ENCODE peak calls at places on chromosomes 12 and 14, in eight cellular contexts. One of them, this sample, is unnamed.
A peak's percentile ranks its signal among the peaks of the same experiment; 100 is the strongest.

GRCh38 chr14:36773136-36773540 is 111.5 kb downstream of the PAX9 start:
- DNase-seq in H1: no peak
- DNase-seq in ovary: no peak
- DNase-seq in HepG2: peak; percentile 51
- DNase-seq in tibial nerve: no peak
- DNase-seq in endothelial cell of umbilical vein: no peak
- DNase-seq in heart left ventricle: no peak
- DNase-seq in body of pancreas: no peak
- DNase-seq in this sample: no peak

GRCh38 chr12:132711169-132711843 is 664 bp downstream of the PGAM5 start:
- DNase-seq in body of pancreas: peak; percentile 37
- DNase-seq in HepG2: no peak
- DNase-seq in tibial nerve: no peak
- DNase-seq in ovary: no peak
- DNase-seq in heart left ventricle: no peak
- DNase-seq in H1: peak; percentile 72
- DNase-seq in endothelial cell of umbilical vein: peak; percentile 40
- DNase-seq in this sample: no peak

GRCh38 chr14:28807518-28807917 is 40.9 kb downstream of the FOXG1 start:
- DNase-seq in body of pancreas: no peak
- DNase-seq in tibial nerve: no peak
- DNase-seq in ovary: no peak
- DNase-seq in endothelial cell of umbilical vein: no peak
- DNase-seq in HepG2: no peak
- DNase-seq in heart left ventricle: no peak
- DNase-seq in H1: no peak
- DNase-seq in this sample: no peak

GRCh38 chr12:25904442-25904841 is 54.0 kb upstream of the RASSF8 start:
- DNase-seq in ovary: no peak
- DNase-seq in H1: no peak
- DNase-seq in body of pancreas: no peak
- DNase-seq in endothelial cell of umbilical vein: no peak
- DNase-seq in HepG2: no peak
- DNase-seq in tibial nerve: no peak
- DNase-seq in heart left ventricle: no peak
- DNase-seq in this sample: no peak

GRCh38 chr14:74018029-74018703 is 922 bp downstream of the ENTPD5 start:
- DNase-seq in body of pancreas: no peak
- DNase-seq in HepG2: peak; percentile 32
- DNase-seq in heart left ventricle: no peak
- DNase-seq in endothelial cell of umbilical vein: peak; percentile 73
- DNase-seq in ovary: no peak
- DNase-seq in tibial nerve: no peak
- DNase-seq in H1: no peak
- DNase-seq in this sample: no peak

GRCh38 chr12:46664771-46665287 is 161.0 kb downstream of the SLC38A4 start:
- DNase-seq in H1: no peak
- DNase-seq in heart left ventricle: no peak
- DNase-seq in endothelial cell of umbilical vein: peak; percentile 91
- DNase-seq in ovary: no peak
- DNase-seq in tibial nerve: no peak
- DNase-seq in body of pancreas: no peak
- DNase-seq in HepG2: peak; percentile 83
- DNase-seq in this sample: no peak

GRCh38 chr12:93015970-93016751 is 87.1 kb upstream of the EEA1 start:
- DNase-seq in endothelial cell of umbilical vein: peak; percentile 95
- DNase-seq in HepG2: peak; percentile 97
- DNase-seq in H1: no peak
- DNase-seq in tibial nerve: no peak
- DNase-seq in heart left ventricle: no peak
- DNase-seq in body of pancreas: no peak
- DNase-seq in ovary: no peak
- DNase-seq in this sample: no peak

GRCh38 chr12:3885179-3886094 is 12.2 kb upstream of the PARP11 start:
- DNase-seq in H1: no peak
- DNase-seq in heart left ventricle: no peak
- DNase-seq in tibial nerve: peak; percentile 56
- DNase-seq in ovary: peak; percentile 46
- DNase-seq in HepG2: peak; percentile 36
- DNase-seq in body of pancreas: peak; percentile 18
- DNase-seq in endothelial cell of umbilical vein: peak; percentile 57
- DNase-seq in this sample: no peak

GRCh38 chr12:29255061-29255460 is 106.0 kb downstream of the FAR2 start:
- DNase-seq in tibial nerve: no peak
- DNase-seq in HepG2: no peak
- DNase-seq in heart left ventricle: no peak
- DNase-seq in endothelial cell of umbilical vein: no peak
- DNase-seq in body of pancreas: no peak
- DNase-seq in H1: no peak
- DNase-seq in ovary: no peak
- DNase-seq in this sample: no peak

GRCh38 chr14:61168126-61168525 is 113.0 kb downstream of the TMEM30B start:
- DNase-seq in body of pancreas: no peak
- DNase-seq in endothelial cell of umbilical vein: no peak
- DNase-seq in HepG2: no peak
- DNase-seq in H1: no peak
- DNase-seq in tibial nerve: no peak
- DNase-seq in heart left ventricle: no peak
- DNase-seq in ovary: no peak
- DNase-seq in this sample: no peak

GRCh38 chr14:67514203-67514607 is 18.9 kb upstream of the PLEKHH1 start:
- DNase-seq in tibial nerve: peak; percentile 6
- DNase-seq in H1: no peak
- DNase-seq in endothelial cell of umbilical vein: no peak
- DNase-seq in HepG2: no peak
- DNase-seq in heart left ventricle: no peak
- DNase-seq in ovary: peak; percentile 43
- DNase-seq in body of pancreas: peak; percentile 22
- DNase-seq in this sample: no peak

GRCh38 chr14:103997391-103997790 is 55.1 kb upstream of the RD3L start:
- DNase-seq in endothelial cell of umbilical vein: no peak
- DNase-seq in ovary: no peak
- DNase-seq in body of pancreas: no peak
- DNase-seq in H1: no peak
- DNase-seq in HepG2: no peak
- DNase-seq in tibial nerve: no peak
- DNase-seq in heart left ventricle: no peak
- DNase-seq in this sample: no peak

GRCh38 chr12:102680296-102680695 is 199.9 kb upstream of the IGF1 start:
- DNase-seq in tibial nerve: no peak
- DNase-seq in heart left ventricle: no peak
- DNase-seq in H1: no peak
- DNase-seq in HepG2: no peak
- DNase-seq in ovary: no peak
- DNase-seq in endothelial cell of umbilical vein: no peak
- DNase-seq in body of pancreas: no peak
- DNase-seq in this sample: no peak

GRCh38 chr12:89016970-89017778 is 335.1 kb downstream of the DUSP6 start:
- DNase-seq in HepG2: peak; percentile 44
- DNase-seq in body of pancreas: peak; percentile 25
- DNase-seq in endothelial cell of umbilical vein: peak; percentile 85
- DNase-seq in tibial nerve: peak; percentile 73
- DNase-seq in ovary: peak; percentile 20
- DNase-seq in H1: peak; percentile 51
- DNase-seq in heart left ventricle: no peak
- DNase-seq in this sample: peak; percentile 24

GRCh38 chr12:104999347-104999685 is 13.2 kb downstream of the NOPCHAP1 start:
- DNase-seq in endothelial cell of umbilical vein: no peak
- DNase-seq in H1: no peak
- DNase-seq in heart left ventricle: no peak
- DNase-seq in HepG2: no peak
- DNase-seq in body of pancreas: no peak
- DNase-seq in tibial nerve: no peak
- DNase-seq in ovary: no peak
- DNase-seq in this sample: no peak

GRCh38 chr12:27422697-27423096 is 23.8 kb upstream of the SMCO2 start:
- DNase-seq in H1: no peak
- DNase-seq in body of pancreas: no peak
- DNase-seq in tibial nerve: no peak
- DNase-seq in ovary: no peak
- DNase-seq in endothelial cell of umbilical vein: no peak
- DNase-seq in HepG2: no peak
- DNase-seq in heart left ventricle: no peak
- DNase-seq in this sample: no peak

GRCh38 chr12:24415934-24416333 is 466.5 kb upstream of the SOX5 start:
- DNase-seq in tibial nerve: no peak
- DNase-seq in endothelial cell of umbilical vein: no peak
- DNase-seq in H1: no peak
- DNase-seq in HepG2: no peak
- DNase-seq in ovary: no peak
- DNase-seq in body of pancreas: no peak
- DNase-seq in heart left ventricle: no peak
- DNase-seq in this sample: no peak

GRCh38 chr12:124804011-124804621 is 59.5 kb downstream of the SCARB1 start:
- DNase-seq in heart left ventricle: no peak
- DNase-seq in ovary: no peak
- DNase-seq in endothelial cell of umbilical vein: peak; percentile 24
- DNase-seq in HepG2: peak; percentile 63
- DNase-seq in H1: peak; percentile 67
- DNase-seq in tibial nerve: peak; percentile 16
- DNase-seq in body of pancreas: peak; percentile 26
- DNase-seq in this sample: peak; percentile 65

DNA sequence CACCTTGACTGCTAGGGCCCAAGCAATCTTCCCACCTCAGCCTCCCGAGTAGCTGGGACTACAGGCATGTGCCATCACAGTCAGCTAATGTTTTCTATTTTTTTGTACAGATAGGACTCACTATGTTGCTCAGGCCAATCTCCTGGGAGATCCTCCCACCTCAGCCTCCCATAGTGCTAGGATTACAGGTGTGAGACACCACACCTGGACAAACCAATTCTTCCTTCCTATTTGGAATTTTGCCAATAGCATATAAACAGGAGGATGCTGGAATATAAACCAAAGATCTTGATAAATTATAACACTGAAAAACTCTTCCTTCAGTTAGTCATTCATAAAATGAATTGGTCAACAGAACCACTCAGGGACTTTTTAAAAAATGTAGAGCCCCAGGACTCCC is 8.4 kb downstream of the ACIN1 start:
- DNase-seq in endothelial cell of umbilical vein: no peak
- DNase-seq in heart left ventricle: no peak
- DNase-seq in HepG2: no peak
- DNase-seq in ovary: no peak
- DNase-seq in body of pancreas: no peak
- DNase-seq in H1: no peak
- DNase-seq in tibial nerve: no peak
- DNase-seq in this sample: no peak
- H3K27ac ChIP-seq in endothelial cell of umbilical vein: no peak overlapping the region
- H3K27ac ChIP-seq in heart left ventricle: no peak overlapping the region
- H3K27ac ChIP-seq in HepG2: no peak overlapping the region
- H3K27ac ChIP-seq in ovary: no peak overlapping the region
- H3K27ac ChIP-seq in body of pancreas: no peak overlapping the region
- H3K27ac ChIP-seq in H1: no peak overlapping the region
- H3K27ac ChIP-seq in tibial nerve: no peak overlapping the region
- H3K27ac ChIP-seq in this sample: no peak overlapping the region

DNA sequence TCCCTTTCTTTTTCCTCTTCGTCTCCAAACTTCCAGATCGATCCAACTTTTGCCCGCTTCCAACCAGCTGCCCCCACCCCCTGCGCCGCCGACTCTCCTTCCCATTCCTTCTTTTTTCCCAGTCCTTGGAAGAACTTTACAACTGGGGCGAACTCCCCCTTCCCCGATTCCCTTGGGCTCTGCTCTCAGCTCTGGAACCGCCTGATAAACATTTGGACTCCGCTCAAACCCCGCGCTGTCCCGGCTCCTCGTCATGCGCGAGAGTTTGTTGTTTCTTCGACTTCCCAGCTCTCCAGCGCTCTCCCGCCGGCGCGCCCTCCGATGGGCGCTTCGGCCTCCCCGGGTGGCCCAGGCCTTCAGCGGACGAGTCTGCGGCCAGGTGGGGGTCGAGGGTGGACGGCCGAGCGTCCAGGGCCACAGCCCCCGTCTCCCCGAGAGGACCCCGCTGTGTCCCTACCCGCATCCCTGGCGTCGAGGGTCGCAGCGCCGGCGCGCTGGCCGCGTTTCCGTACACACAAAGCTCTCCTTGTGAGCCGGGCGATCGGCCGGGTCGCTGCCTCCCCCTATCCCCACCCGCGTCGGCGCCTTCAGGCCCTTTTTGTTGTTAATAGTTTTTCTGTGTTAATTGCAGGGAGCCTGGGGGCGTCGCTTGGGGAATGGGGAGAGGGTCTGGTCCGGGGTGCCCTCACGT is 819 bp downstream of the MMP14 start:
- DNase-seq in endothelial cell of umbilical vein: peak; percentile 67
- DNase-seq in ovary: peak; percentile 76
- DNase-seq in HepG2: peak; percentile 68
- DNase-seq in body of pancreas: peak; percentile 74
- DNase-seq in tibial nerve: no peak
- DNase-seq in H1: peak; percentile 74
- DNase-seq in heart left ventricle: peak; percentile 78
- DNase-seq in this sample: peak; percentile 90
- TF ChIP-seq POLR2A in endothelial cell of umbilical vein: no peak
- TF ChIP-seq POLR2A in ovary: peak; percentile 34
- TF ChIP-seq POLR2A in HepG2: no peak
- TF ChIP-seq POLR2A in body of pancreas: peak; percentile 49
- TF ChIP-seq POLR2A in tibial nerve: no peak
- TF ChIP-seq POLR2A in H1: no peak
- TF ChIP-seq POLR2A in heart left ventricle: no peak
- TF ChIP-seq POLR2A in this sample: no peak

GRCh38 chr14:94077111-94077821 is 3.7 kb downstream of the DDX24 start:
- DNase-seq in heart left ventricle: no peak
- DNase-seq in endothelial cell of umbilical vein: no peak
- DNase-seq in body of pancreas: no peak
- DNase-seq in HepG2: no peak
- DNase-seq in ovary: no peak
- DNase-seq in tibial nerve: no peak
- DNase-seq in H1: no peak
- DNase-seq in this sample: no peak

GRCh38 chr14:94077823-94078222 is 3.2 kb downstream of the DDX24 start:
- DNase-seq in heart left ventricle: no peak
- DNase-seq in ovary: no peak
- DNase-seq in tibial nerve: no peak
- DNase-seq in endothelial cell of umbilical vein: no peak
- DNase-seq in body of pancreas: no peak
- DNase-seq in HepG2: no peak
- DNase-seq in H1: no peak
- DNase-seq in this sample: no peak

GRCh38 chr14:94080606-94081385 is at the start of the genes DDX24 and IFI27L1:
- DNase-seq in heart left ventricle: peak; percentile 98
- DNase-seq in HepG2: peak; percentile 85
- DNase-seq in tibial nerve: peak; percentile 94
- DNase-seq in endothelial cell of umbilical vein: peak; percentile 97
- DNase-seq in ovary: peak; percentile 98
- DNase-seq in body of pancreas: peak; percentile 98
- DNase-seq in H1: peak; percentile 96
- DNase-seq in this sample: peak; percentile 98

GRCh38 chr14:94081386-94081820 is 293 bp downstream of the IFI27L1 start:
- DNase-seq in ovary: no peak
- DNase-seq in HepG2: no peak
- DNase-seq in tibial nerve: no peak
- DNase-seq in heart left ventricle: no peak
- DNase-seq in endothelial cell of umbilical vein: no peak
- DNase-seq in H1: no peak
- DNase-seq in body of pancreas: no peak
- DNase-seq in this sample: no peak

GRCh38 chr14:94079891-94080605 is 954 bp downstream of the DDX24 start:
- DNase-seq in heart left ventricle: no peak
- DNase-seq in body of pancreas: no peak
- DNase-seq in tibial nerve: no peak
- DNase-seq in H1: no peak
- DNase-seq in ovary: no peak
- DNase-seq in endothelial cell of umbilical vein: peak; percentile 54
- DNase-seq in HepG2: peak; percentile 11
- DNase-seq in this sample: no peak
- H3K27ac ChIP-seq in heart left ventricle: peak overlapping the region; percentile 92
- H3K27ac ChIP-seq in body of pancreas: peak overlapping the region; percentile 91
- H3K27ac ChIP-seq in tibial nerve: peak overlapping the region; percentile 98
- H3K27ac ChIP-seq in H1: peak overlapping the region; percentile 19
- H3K27ac ChIP-seq in ovary: peak overlapping the region; percentile 79
- H3K27ac ChIP-seq in endothelial cell of umbilical vein: peak overlapping the region; percentile 80
- H3K27ac ChIP-seq in HepG2: peak overlapping the region; percentile 81
- H3K27ac ChIP-seq in this sample: peak overlapping the region; percentile 96

GRCh38 chr12:48197967-48198618 is 5.0 kb downstream of the OR10AD1 start:
- DNase-seq in body of pancreas: peak; percentile 95
- DNase-seq in heart left ventricle: peak; percentile 99
- DNase-seq in H1: peak; percentile 93
- DNase-seq in endothelial cell of umbilical vein: peak; percentile 94
- DNase-seq in tibial nerve: peak; percentile 90
- DNase-seq in HepG2: no peak
- DNase-seq in ovary: peak; percentile 97
- DNase-seq in this sample: peak; percentile 99
- TF ChIP-seq POLR2A in body of pancreas: peak; percentile 98
- TF ChIP-seq POLR2A in heart left ventricle: peak; percentile 61
- TF ChIP-seq POLR2A in H1: peak; percentile 93
- TF ChIP-seq POLR2A in endothelial cell of umbilical vein: peak; percentile 96
- TF ChIP-seq POLR2A in tibial nerve: peak; percentile 89
- TF ChIP-seq POLR2A in HepG2: no peak
- TF ChIP-seq POLR2A in ovary: peak; percentile 91
- TF ChIP-seq POLR2A in this sample: peak; percentile 97